ENCODE peak calls at places on chromosomes 3 and 15, in nine cellular contexts. P, H, Y, Q, N, J, Z, A and W are unnamed samples.

GRCh38 chr15:65302061-65302460 is 2.4 kb upstream of the RNU5B-1 start:
- DNase-seq in P (no peak), H (no peak), Y (no peak), Q (no peak), N (no peak), J (peak; percentile 56), Z (no peak), A (no peak), W (no peak)

GRCh38 chr3:190378240-190378891 is 9.6 kb upstream of the CLDN16 start:
- DNase-seq in P (no peak), H (no peak), Y (no peak), Q (no peak), N (peak; percentile 85), J (no peak), Z (no peak), A (no peak), W (no peak)

GRCh38 chr3:108486910-108487309 is 23.5 kb downstream of the MYH15 start:
- DNase-seq in P (no peak), H (no peak), Y (no peak), Q (no peak), N (peak; percentile 59), J (no peak), Z (no peak), A (peak; percentile 28), W (peak; percentile 81)

GRCh38 chr3:135891121-135891520 is 74.4 kb upstream of the PPP2R3A start:
- DNase-seq in P (no peak), H (no peak), Y (no peak), Q (no peak), N (no peak), J (no peak), Z (no peak), A (no peak), W (no peak)

GRCh38 chr3:159126261-159127020 is 324.6 kb downstream of the MFSD1 start:
- DNase-seq in P (no peak), H (no peak), Y (no peak), Q (no peak), N (no peak), J (no peak), Z (no peak), A (no peak), W (no peak)

GRCh38 chr3:20760981-20761380 is 575.0 kb upstream of the SGO1 start:
- DNase-seq in P (no peak), H (no peak), Y (no peak), Q (no peak), N (no peak), J (no peak), Z (no peak), A (no peak), W (no peak)

GRCh38 chr3:189947948-189948723 is 172.6 kb downstream of the P3H2 start:
- DNase-seq in P (no peak), H (no peak), Y (no peak), Q (no peak), N (peak; percentile 58), J (no peak), Z (no peak), A (no peak), W (no peak)

GRCh38 chr3:157958471-157958870 is 147.7 kb downstream of the SHOX2 start:
- DNase-seq in P (no peak), H (no peak), Y (no peak), Q (no peak), N (peak; percentile 3), J (no peak), Z (no peak), A (no peak), W (peak; percentile 81)

GRCh38 chr3:72452745-72453144 is 395.5 kb downstream of the SHQ1 start:
- DNase-seq in P (no peak), H (no peak), Y (no peak), Q (no peak), N (no peak), J (no peak), Z (no peak), A (no peak), W (peak; percentile 57)

DNA sequence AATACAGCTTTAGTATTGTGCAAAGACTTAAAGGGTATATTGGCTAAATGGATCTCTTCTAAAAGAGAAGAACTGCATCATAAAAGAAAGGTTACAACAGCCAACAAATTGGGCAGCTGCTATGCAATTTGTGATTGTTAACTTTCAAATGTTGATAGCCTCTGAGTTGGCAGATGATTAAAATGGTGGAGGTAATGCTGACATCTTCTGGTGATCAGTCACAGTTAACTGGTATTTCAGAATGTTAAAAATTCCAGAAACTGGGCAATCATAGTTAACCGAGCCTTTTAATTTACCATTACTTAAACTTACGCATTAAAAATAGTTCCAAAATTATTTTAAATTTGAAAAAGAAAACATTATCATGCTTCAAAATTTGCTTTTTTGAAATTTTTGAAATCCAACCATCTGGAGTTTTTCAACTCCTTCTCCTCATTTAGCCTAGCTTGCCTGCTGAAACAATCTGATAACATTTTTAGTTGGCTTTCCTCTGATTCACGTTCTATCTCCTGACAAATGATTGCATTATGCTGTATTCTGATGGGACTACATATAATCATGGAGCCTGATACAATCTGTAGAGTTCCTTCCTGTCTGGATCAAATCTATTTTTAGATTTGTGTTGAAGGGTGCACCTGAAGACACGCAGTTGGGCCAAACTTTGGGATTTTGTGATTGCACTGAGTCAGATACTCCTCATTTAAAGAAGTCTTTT is 144.0 kb upstream of the PDZRN3 start:
- DNase-seq in P (no peak), H (no peak), Y (no peak), Q (no peak), N (peak; percentile 37), J (no peak), Z (no peak), A (no peak), W (no peak)
- TF ChIP-seq CTCF in P (no peak), H (no peak), Y (no peak), Q (no peak), N (peak; percentile 8), J (no peak), Z (no peak), A (no peak), W (no peak)

GRCh38 chr15:69792823-69793222 is 304.9 kb downstream of the TLE3 start:
- DNase-seq in P (no peak), H (no peak), Y (no peak), Q (no peak), N (no peak), J (no peak), Z (no peak), A (no peak), W (no peak)

GRCh38 chr15:69794643-69795461 is 302.9 kb downstream of the TLE3 start:
- DNase-seq in P (no peak), H (peak; percentile 22), Y (no peak), Q (no peak), N (peak; percentile 34), J (no peak), Z (no peak), A (peak; percentile 38), W (no peak)

GRCh38 chr15:69795601-69796000 is 302.1 kb downstream of the TLE3 start:
- DNase-seq in P (no peak), H (peak; percentile 12), Y (no peak), Q (no peak), N (no peak), J (no peak), Z (no peak), A (no peak), W (no peak)

GRCh38 chr15:69793783-69794451 is 303.8 kb downstream of the TLE3 start:
- DNase-seq in P (no peak), H (peak; percentile 10), Y (no peak), Q (no peak), N (no peak), J (no peak), Z (no peak), A (no peak), W (no peak)

DNA sequence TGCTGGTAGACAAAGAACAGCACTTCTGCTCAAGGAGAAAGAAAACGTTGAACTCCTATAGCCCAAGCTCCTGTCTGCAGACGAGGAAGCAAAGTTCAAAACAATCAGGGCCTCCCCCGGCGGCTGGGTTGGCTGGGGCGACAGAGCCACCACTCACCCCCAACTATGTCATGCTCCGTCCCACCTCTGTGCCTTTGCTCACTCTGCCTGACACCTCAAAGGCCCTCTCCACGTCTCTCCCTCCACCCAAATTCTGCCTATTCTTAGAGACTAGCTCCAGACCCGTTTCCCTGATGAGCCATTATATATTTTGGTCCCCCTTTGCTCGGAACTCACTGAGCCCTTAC is 304.3 kb downstream of the TLE3 start:
- DNase-seq in P (no peak), H (no peak), Y (no peak), Q (no peak), N (no peak), J (no peak), Z (no peak), A (no peak), W (no peak)
- H3K27ac ChIP-seq in P (no peak overlapping the region), H (no peak overlapping the region), Y (no peak overlapping the region), Q (no peak overlapping the region), N (no peak overlapping the region), J (no peak overlapping the region), Z (no peak overlapping the region), A (peak overlapping the region; percentile 72), W (no peak overlapping the region)

GRCh38 chr3:146421814-146422748 is 47.3 kb downstream of the PLSCR2 start:
- DNase-seq in P (no peak), H (no peak), Y (no peak), Q (no peak), N (no peak), J (no peak), Z (no peak), A (no peak), W (no peak)
- TF ChIP-seq CTCF in P (no peak), H (no peak), Y (no peak), Q (no peak), N (no peak), J (no peak), Z (no peak), A (no peak), W (no peak)

GRCh38 chr3:9951598-9951961 is 628 bp downstream of the PRRT3 start:
- DNase-seq in P (no peak), H (no peak), Y (no peak), Q (no peak), N (no peak), J (no peak), Z (no peak), A (no peak), W (no peak)

GRCh38 chr3:9955611-9956352 is 3.6 kb upstream of the PRRT3 start:
- DNase-seq in P (no peak), H (peak; percentile 5), Y (no peak), Q (no peak), N (no peak), J (peak; percentile 22), Z (no peak), A (no peak), W (no peak)

GRCh38 chr3:9951962-9952805 is at the start of gene PRRT3:
- DNase-seq in P (no peak), H (peak; percentile 71), Y (peak; percentile 34), Q (peak; percentile 38), N (peak; percentile 52), J (peak; percentile 69), Z (no peak), A (no peak), W (peak; percentile 56)

GRCh38 chr3:9957214-9957613 is 5.0 kb upstream of the PRRT3 start:
- DNase-seq in P (no peak), H (peak; percentile 1), Y (no peak), Q (no peak), N (no peak), J (no peak), Z (no peak), A (no peak), W (no peak)

GRCh38 chr3:9955067-9955502 is 2.9 kb upstream of the PRRT3 start:
- DNase-seq in P (no peak), H (peak; percentile 71), Y (no peak), Q (no peak), N (peak; percentile 41), J (peak; percentile 33), Z (no peak), A (no peak), W (peak; percentile 70)
- H3K27ac ChIP-seq in P (no peak overlapping the region), H (no peak overlapping the region), Y (no peak overlapping the region), Q (no peak overlapping the region), N (peak overlapping the region; percentile 57), J (no peak overlapping the region), Z (no peak overlapping the region), A (no peak overlapping the region), W (peak overlapping the region; percentile 47)